ENCODE peak calls at places on chromosomes 4 and X, in eight cellular contexts. K, R, U, T, X, A, Y and D are unnamed samples.

GRCh38 chrX:137565921-137566745 is at the start of gene ZIC3:
- DNase-seq in A (peak; percentile 22), R (no peak), T (peak; percentile 63), K (no peak), U (no peak), X (no peak), Y (no peak), D (peak; percentile 67)

GRCh38 chr4:96154676-96155075 is 314.8 kb downstream of the PDHA2 start:
- DNase-seq in A (no peak), K (no peak), R (no peak), T (no peak), Y (no peak), U (no peak), X (no peak), D (no peak)

GRCh38 chrX:16077811-16078210 is 45.6 kb upstream of the GRPR start:
- DNase-seq in R (no peak), X (no peak), K (no peak), A (no peak), U (no peak), T (no peak), Y (no peak), D (no peak)

GRCh38 chrX:134999469-134999868 is 8.7 kb downstream of the SMIM10 start:
- DNase-seq in Y (no peak), X (peak; percentile 69), K (no peak), U (peak; percentile 22), R (no peak), T (no peak), A (no peak), D (no peak)

GRCh38 chrX:31499120-31499519 is 427.3 kb upstream of the FTHL17 start:
- DNase-seq in X (peak; percentile 42), Y (no peak), U (no peak), K (no peak), R (no peak), T (no peak), A (no peak), D (no peak)

GRCh38 chr4:186820371-186820990 is 96.8 kb upstream of the FAT1 start:
- DNase-seq in T (no peak), X (peak; percentile 61), Y (no peak), K (no peak), R (no peak), A (no peak), U (no peak), D (peak; percentile 73)

GRCh38 chr4:71765349-71765748 is 18.5 kb downstream of the GC start:
- DNase-seq in A (no peak), T (no peak), U (no peak), Y (no peak), R (no peak), K (no peak), X (peak; percentile 5), D (no peak)

GRCh38 chr4:41889328-41889727 is 45.9 kb upstream of the TMEM33 start:
- DNase-seq in R (no peak), X (no peak), T (no peak), A (no peak), Y (no peak), K (no peak), U (no peak), D (no peak)

GRCh38 chr4:47054130-47054529 is 22.8 kb downstream of the GABRB1 start:
- DNase-seq in A (no peak), T (no peak), U (no peak), X (no peak), R (no peak), Y (no peak), K (no peak), D (no peak)

GRCh38 chr4:56388311-56388710 is 1.0 kb upstream of the AASDH start:
- DNase-seq in R (no peak), X (no peak), T (no peak), Y (no peak), A (no peak), K (no peak), U (no peak), D (no peak)

GRCh38 chr4:56386091-56386490 is 1.2 kb downstream of the AASDH start:
- DNase-seq in T (no peak), U (no peak), X (no peak), Y (no peak), R (no peak), A (no peak), K (no peak), D (no peak)

GRCh38 chr4:56387023-56388001 is at the start of gene AASDH:
- DNase-seq in Y (peak; percentile 93), T (peak; percentile 94), U (peak; percentile 72), K (peak; percentile 98), A (peak; percentile 78), X (peak; percentile 95), R (peak; percentile 97), D (peak; percentile 95)

GRCh38 chr4:56389558-56389957 is 2.3 kb upstream of the AASDH start:
- DNase-seq in A (no peak), K (no peak), U (no peak), X (no peak), Y (no peak), R (no peak), T (no peak), D (no peak)

GRCh38 chr4:56391270-56391669 is 4.0 kb upstream of the AASDH start:
- DNase-seq in A (no peak), U (no peak), T (no peak), K (no peak), Y (no peak), R (no peak), X (no peak), D (no peak)
- TF ChIP-seq POLR2A in A (no peak), U (no peak), T (no peak), K (no peak), Y (no peak), R (no peak), X (no peak), D (no peak)

GRCh38 chr4:184286346-184286745 is 68.7 kb upstream of the ENPP6 start:
- DNase-seq in X (no peak), A (no peak), K (no peak), T (no peak), U (no peak), Y (no peak), R (no peak), D (no peak)

GRCh38 chr4:184288451-184289178 is 70.9 kb upstream of the ENPP6 start:
- DNase-seq in U (no peak), Y (no peak), K (no peak), X (no peak), A (no peak), T (peak; percentile 51), R (no peak), D (no peak)

GRCh38 chr4:184289179-184289535 is 71.5 kb upstream of the ENPP6 start:
- DNase-seq in X (no peak), U (no peak), T (no peak), R (no peak), Y (no peak), K (no peak), A (no peak), D (no peak)

GRCh38 chr4:184284742-184285141 is 67.1 kb upstream of the ENPP6 start:
- DNase-seq in X (no peak), R (no peak), K (no peak), A (no peak), Y (no peak), U (no peak), T (no peak), D (no peak)

GRCh38 chr4:184287697-184288255 is 70.1 kb upstream of the ENPP6 start:
- DNase-seq in Y (no peak), X (peak; percentile 68), T (peak; percentile 74), K (no peak), U (no peak), R (no peak), A (no peak), D (no peak)
- TF ChIP-seq CTCF in Y (no peak), X (peak; percentile 57), T (no peak), K (no peak), U (no peak), R (no peak), A (peak; percentile 45), D (peak; percentile 30)

GRCh38 chr4:6582889-6583504 is 8.0 kb downstream of the MAN2B2 start:
- DNase-seq in R (no peak), X (peak; percentile 25), T (no peak), U (peak; percentile 31), K (no peak), A (no peak), Y (no peak), D (no peak)
- TF ChIP-seq POLR2A in R (no peak), X (no peak), T (no peak), U (no peak), K (no peak), A (no peak), Y (no peak), D (no peak)

DNA sequence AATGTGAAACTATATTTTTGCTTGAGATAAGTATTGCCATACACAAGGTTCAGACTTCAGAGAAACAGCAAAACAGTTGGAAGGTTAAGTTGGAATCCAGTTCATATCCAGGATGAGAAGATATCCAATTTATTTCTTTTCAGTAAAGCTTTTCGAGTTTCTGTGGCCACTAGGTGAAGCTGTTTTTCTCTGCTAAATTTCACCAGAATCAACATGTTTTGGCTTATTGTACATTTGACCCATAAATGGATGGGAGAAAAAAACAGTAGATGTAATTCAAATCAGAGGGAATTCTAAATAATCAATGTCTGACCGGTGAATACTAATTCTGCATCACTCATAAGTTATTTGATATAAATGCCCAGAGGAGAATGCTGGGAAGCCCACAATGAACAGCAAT is 9.1 kb upstream of the METTL14 start:
- DNase-seq in Y (no peak), A (no peak), T (no peak), U (no peak), R (no peak), X (no peak), K (no peak), D (no peak)
- TF ChIP-seq CTCF in Y (no peak), A (no peak), T (no peak), U (no peak), R (no peak), X (peak; percentile 15), K (no peak), D (no peak)

GRCh38 chr4:138238521-138239292 is 3.4 kb downstream of the SLC7A11 start:
- DNase-seq in K (no peak), T (no peak), Y (no peak), X (no peak), R (no peak), U (no peak), A (no peak), D (no peak)
- TF ChIP-seq POLR2A in K (no peak), T (no peak), Y (no peak), X (no peak), R (no peak), U (no peak), A (no peak), D (no peak)

DNA sequence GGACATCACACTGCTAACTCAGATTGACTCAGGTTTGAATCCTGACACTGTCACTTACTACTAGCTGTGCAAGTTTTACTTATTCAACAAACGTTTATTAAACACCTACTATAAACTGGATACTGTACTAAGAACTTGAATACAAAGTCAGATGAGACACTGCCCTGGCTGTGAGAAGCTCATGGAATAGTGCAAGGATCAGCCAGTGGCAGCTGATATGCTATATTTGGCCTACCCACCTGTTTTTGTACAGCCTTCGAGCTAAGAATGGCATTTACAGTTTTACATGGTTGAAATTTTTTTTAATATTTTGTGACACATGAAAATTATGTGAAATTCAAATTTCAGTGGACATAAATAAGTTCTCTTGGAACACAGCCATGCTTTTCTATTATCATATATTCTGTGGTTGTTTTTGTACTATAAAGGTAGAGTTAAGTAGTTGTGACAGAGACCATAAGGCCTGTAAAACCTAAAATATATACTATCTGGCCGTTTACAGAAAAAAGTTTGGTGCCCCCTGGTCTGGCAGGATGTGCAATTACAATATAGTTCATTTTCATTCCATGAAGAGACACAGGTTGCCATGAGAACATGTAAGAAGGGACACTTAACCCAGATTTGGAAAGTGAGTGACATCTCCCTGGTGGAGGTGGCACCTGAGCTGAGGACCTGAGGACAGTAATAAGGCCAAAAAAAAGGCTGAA is 3.4 kb upstream of the SEC24D start:
- DNase-seq in Y (no peak), A (no peak), T (no peak), K (no peak), X (no peak), U (no peak), R (no peak), D (no peak)
- TF ChIP-seq CTCF in Y (no peak), A (no peak), T (no peak), K (no peak), X (no peak), U (no peak), R (no peak), D (no peak)